ENCODE peak calls at places on chromosomes 12 and 14, in four cellular contexts. One of them, this sample, is unnamed. For H3K27me3, the result is how much of the 10 kb centered on the place peaks cover.

GRCh38 chr14:71659165-71659564 is 273.1 kb upstream of the RGS6 start:
- DNase-seq in PC-3: peak
- DNase-seq in tibial artery: no peak
- DNase-seq in left ventricle myocardium inferior: no peak
- DNase-seq in this sample: no peak

GRCh38 chr14:33280646-33281045 is 342.0 kb downstream of the NPAS3 start:
- DNase-seq in PC-3: peak
- DNase-seq in tibial artery: no peak
- DNase-seq in left ventricle myocardium inferior: no peak
- DNase-seq in this sample: no peak

GRCh38 chr12:55728185-55728931 is 451 bp downstream of the CD63 start:
- DNase-seq in PC-3: peak
- DNase-seq in tibial artery: peak
- DNase-seq in left ventricle myocardium inferior: peak
- DNase-seq in this sample: peak

GRCh38 chr12:2429032-2429431 is 365.7 kb upstream of the FKBP4 start:
- DNase-seq in PC-3: no peak
- DNase-seq in tibial artery: no peak
- DNase-seq in left ventricle myocardium inferior: no peak
- DNase-seq in this sample: no peak

GRCh38 chr14:23621204-23621931 is 14.8 kb upstream of the DHRS2 start:
- DNase-seq in PC-3: no peak
- DNase-seq in tibial artery: no peak
- DNase-seq in left ventricle myocardium inferior: no peak
- DNase-seq in this sample: no peak

GRCh38 chr14:23361320-23361719 is 3.7 kb downstream of the EFS start:
- DNase-seq in PC-3: no peak
- DNase-seq in tibial artery: peak
- DNase-seq in left ventricle myocardium inferior: no peak
- DNase-seq in this sample: no peak

GRCh38 chr12:76883826-76884225 is 5.0 kb upstream of the CSRP2 start:
- DNase-seq in PC-3: no peak
- DNase-seq in tibial artery: no peak
- DNase-seq in left ventricle myocardium inferior: peak
- DNase-seq in this sample: no peak

GRCh38 chr14:32495435-32495734 is 166.3 kb downstream of the AKAP6 start:
- DNase-seq in PC-3: no peak
- DNase-seq in tibial artery: no peak
- DNase-seq in left ventricle myocardium inferior: no peak
- DNase-seq in this sample: no peak

GRCh38 chr14:55832122-55832911 is 252.3 kb downstream of the KTN1 start:
- DNase-seq in PC-3: peak
- DNase-seq in tibial artery: no peak
- DNase-seq in left ventricle myocardium inferior: no peak
- DNase-seq in this sample: no peak

GRCh38 chr14:103057028-103057371 is 349 bp downstream of the CDC42BPB start:
- DNase-seq in PC-3: no peak
- DNase-seq in tibial artery: no peak
- DNase-seq in left ventricle myocardium inferior: peak
- DNase-seq in this sample: no peak

GRCh38 chr14:29926228-29926627 is 1.4 kb downstream of the PRKD1 start:
- DNase-seq in PC-3: no peak
- DNase-seq in tibial artery: no peak
- DNase-seq in left ventricle myocardium inferior: no peak
- DNase-seq in this sample: peak

GRCh38 chr14:29927596-29928341 is at the start of gene PRKD1:
- DNase-seq in PC-3: peak
- DNase-seq in tibial artery: peak
- DNase-seq in left ventricle myocardium inferior: peak
- DNase-seq in this sample: peak

GRCh38 chr14:29928342-29928640 is 644 bp upstream of the PRKD1 start:
- DNase-seq in PC-3: no peak
- DNase-seq in tibial artery: no peak
- DNase-seq in left ventricle myocardium inferior: no peak
- DNase-seq in this sample: no peak

GRCh38 chr14:29925736-29926135 is 1.9 kb downstream of the PRKD1 start:
- DNase-seq in PC-3: no peak
- DNase-seq in tibial artery: no peak
- DNase-seq in left ventricle myocardium inferior: no peak
- DNase-seq in this sample: peak

DNA sequence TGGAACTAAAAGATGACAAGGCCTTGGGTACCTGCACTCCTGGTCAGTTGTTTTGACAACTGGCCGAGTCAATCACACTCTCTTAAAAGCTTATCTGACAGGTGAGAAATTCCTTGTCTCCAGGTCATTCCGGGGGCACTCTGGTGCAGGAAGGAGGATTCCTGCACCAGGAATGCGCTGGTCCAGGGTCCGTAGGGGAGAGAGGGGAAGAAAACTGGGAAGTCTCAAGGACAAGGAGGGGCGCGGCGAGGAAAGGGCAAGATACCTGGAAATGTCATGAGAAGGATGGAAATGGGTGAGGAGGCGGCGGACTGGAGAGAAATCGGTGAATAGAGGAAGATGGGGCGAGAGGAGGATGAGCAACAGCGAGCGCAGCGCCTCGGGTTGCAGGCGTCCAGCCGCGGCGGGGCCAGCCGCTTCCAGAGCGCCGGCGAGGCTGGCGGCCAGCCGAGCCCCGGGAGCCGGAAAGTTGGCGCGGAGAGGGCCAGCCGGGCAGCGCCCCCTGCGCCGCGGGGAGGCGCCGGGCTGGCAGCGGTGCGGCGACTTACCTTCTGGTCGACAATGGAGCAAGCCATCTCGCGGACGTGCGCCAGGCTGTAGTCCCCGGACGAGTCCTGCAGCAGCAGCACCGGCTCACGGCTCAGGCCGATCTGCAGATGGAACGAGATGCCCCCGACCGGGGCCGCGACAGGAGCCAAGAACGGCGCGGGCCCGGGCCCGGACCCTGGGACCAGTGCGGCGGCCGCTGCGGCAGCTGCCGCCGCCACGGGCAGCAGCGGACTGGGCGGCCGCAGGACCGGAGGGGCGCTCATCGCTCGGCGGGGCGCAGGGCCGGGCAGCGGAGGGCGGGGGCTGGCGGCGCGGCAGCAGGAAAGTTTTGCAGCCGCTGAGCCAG is 699 bp downstream of the PRKD1 start:
- DNase-seq in PC-3: peak
- DNase-seq in tibial artery: peak
- DNase-seq in left ventricle myocardium inferior: peak
- DNase-seq in this sample: peak
- TF ChIP-seq CTCF in PC-3: no peak
- TF ChIP-seq CTCF in tibial artery: no peak
- TF ChIP-seq CTCF in left ventricle myocardium inferior: peak
- TF ChIP-seq CTCF in this sample: peak

DNA sequence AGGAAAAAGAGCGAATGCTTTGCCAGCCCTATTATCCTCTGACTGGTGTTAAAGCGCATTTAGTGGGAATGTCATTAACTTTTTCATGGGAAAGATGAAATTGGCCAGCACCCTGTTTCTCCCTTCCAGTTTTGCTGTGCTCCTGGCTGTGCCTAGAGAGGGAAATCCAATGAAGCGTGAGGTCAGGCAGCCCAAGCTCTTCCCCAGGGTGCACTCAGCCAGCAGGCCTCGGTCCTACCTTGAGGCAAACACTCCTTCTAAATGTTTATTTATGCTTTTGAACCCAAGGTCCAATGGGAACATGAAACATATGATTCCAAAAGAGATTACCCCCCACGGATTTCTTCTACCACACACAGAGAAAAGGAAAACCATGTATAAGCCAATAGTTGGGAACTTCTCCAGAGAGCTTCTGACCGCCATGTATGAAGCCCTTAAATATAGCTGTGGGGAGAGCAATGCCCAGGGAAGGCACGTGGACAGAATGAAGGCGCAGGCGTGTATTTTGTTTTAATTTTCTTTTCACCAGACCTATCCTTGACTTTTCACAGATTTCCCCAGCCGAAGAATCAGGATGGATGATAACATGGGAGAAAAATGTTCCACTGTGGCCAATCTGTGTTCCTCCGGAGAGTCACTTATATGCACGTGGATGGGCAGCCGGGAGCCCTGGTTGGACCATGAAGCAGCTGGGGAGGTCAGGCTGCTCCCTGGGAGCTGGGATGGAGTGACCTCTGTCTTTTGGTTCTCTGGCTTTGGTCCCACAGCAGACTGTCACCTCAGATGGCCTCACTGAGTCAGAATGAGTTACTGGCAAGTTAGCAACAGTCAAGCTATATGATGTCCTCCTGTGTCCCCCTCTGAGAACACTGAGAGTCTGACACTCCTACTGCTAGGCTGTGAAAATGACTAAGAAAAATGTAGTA is 37.3 kb downstream of the GPR135 start:
- DNase-seq in PC-3: no peak
- DNase-seq in tibial artery: peak
- DNase-seq in left ventricle myocardium inferior: peak
- DNase-seq in this sample: no peak
- H3K27me3 ChIP-seq in PC-3: under half
- H3K27me3 ChIP-seq in tibial artery: under half
- H3K27me3 ChIP-seq in left ventricle myocardium inferior: under half
- H3K27me3 ChIP-seq in this sample: under half

DNA sequence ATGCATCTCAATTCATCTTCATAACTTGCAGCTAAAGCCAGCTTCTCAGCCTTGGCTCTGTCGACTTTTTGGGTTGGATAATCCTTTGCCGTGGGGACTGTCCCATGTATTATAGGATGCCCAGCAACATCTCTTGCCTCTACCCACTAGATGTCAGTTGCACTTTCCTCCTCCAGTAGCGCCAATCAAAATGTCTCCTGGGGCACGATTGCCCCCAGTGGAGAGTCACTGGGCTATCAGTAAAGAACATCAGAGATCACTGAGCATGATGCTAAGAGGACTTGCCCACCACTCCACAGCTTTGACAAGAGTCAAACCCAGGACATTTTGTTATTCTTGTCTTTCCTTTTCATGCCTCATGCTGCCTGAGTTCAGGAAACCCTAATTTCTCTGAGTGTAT is 980.4 kb downstream of the VRK1 start:
- DNase-seq in PC-3: no peak
- DNase-seq in tibial artery: no peak
- DNase-seq in left ventricle myocardium inferior: no peak
- DNase-seq in this sample: no peak
- TF ChIP-seq CTCF in PC-3: peak
- TF ChIP-seq CTCF in tibial artery: no peak
- TF ChIP-seq CTCF in left ventricle myocardium inferior: no peak
- TF ChIP-seq CTCF in this sample: no peak

GRCh38 chr12:114669501-114670256 is 14.3 kb downstream of the TBX3 start:
- DNase-seq in PC-3: peak
- DNase-seq in tibial artery: no peak
- DNase-seq in left ventricle myocardium inferior: no peak
- DNase-seq in this sample: peak

GRCh38 chr12:114668151-114668891 is 15.7 kb downstream of the TBX3 start:
- DNase-seq in PC-3: peak
- DNase-seq in tibial artery: peak
- DNase-seq in left ventricle myocardium inferior: peak
- DNase-seq in this sample: peak

GRCh38 chr12:114668905-114669304 is 15.1 kb downstream of the TBX3 start:
- DNase-seq in PC-3: peak
- DNase-seq in tibial artery: no peak
- DNase-seq in left ventricle myocardium inferior: no peak
- DNase-seq in this sample: no peak

GRCh38 chr12:114666746-114667668 is 17.0 kb downstream of the TBX3 start:
- DNase-seq in PC-3: peak
- DNase-seq in tibial artery: no peak
- DNase-seq in left ventricle myocardium inferior: no peak
- DNase-seq in this sample: peak

GRCh38 chr12:114667669-114668150 is 16.3 kb downstream of the TBX3 start:
- DNase-seq in PC-3: no peak
- DNase-seq in tibial artery: no peak
- DNase-seq in left ventricle myocardium inferior: no peak
- DNase-seq in this sample: no peak
- H3K27me3 ChIP-seq in PC-3: under half
- H3K27me3 ChIP-seq in tibial artery: half or more
- H3K27me3 ChIP-seq in left ventricle myocardium inferior: half or more
- H3K27me3 ChIP-seq in this sample: half or more

DNA sequence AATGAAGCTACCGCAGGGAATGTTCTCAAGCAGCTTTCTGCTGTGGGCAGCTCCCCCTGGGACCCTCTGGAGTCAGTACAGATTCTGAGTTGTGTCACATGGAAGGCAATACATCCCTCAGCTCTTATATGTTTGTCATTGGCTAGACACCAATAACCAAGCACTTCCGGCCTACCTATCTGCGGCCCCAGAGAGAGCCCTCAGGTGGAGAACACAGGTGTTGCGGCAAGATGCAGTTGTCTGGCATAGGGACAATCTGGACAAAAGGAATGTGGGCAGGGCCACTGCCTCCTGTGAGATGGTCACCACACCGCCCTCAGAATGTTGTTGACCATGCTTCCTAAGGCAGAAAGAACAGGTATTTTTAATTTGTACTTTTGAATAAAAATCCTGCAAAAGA is 118.7 kb downstream of the BRMS1L start:
- DNase-seq in PC-3: peak
- DNase-seq in tibial artery: no peak
- DNase-seq in left ventricle myocardium inferior: no peak
- DNase-seq in this sample: peak
- TF ChIP-seq CTCF in PC-3: peak
- TF ChIP-seq CTCF in tibial artery: no peak
- TF ChIP-seq CTCF in left ventricle myocardium inferior: no peak
- TF ChIP-seq CTCF in this sample: peak

GRCh38 chr12:130162267-130162666 is at the start of gene FZD10:
- DNase-seq in PC-3: no peak
- DNase-seq in tibial artery: peak
- DNase-seq in left ventricle myocardium inferior: peak
- DNase-seq in this sample: peak

GRCh38 chr12:130160711-130161231 is 1.5 kb upstream of the FZD10 start:
- DNase-seq in PC-3: no peak
- DNase-seq in tibial artery: no peak
- DNase-seq in left ventricle myocardium inferior: no peak
- DNase-seq in this sample: peak

GRCh38 chr12:130160306-130160705 is 2.0 kb upstream of the FZD10 start:
- DNase-seq in PC-3: no peak
- DNase-seq in tibial artery: no peak
- DNase-seq in left ventricle myocardium inferior: no peak
- DNase-seq in this sample: no peak

GRCh38 chr12:130162771-130163460 is 652 bp downstream of the FZD10 start:
- DNase-seq in PC-3: no peak
- DNase-seq in tibial artery: no peak
- DNase-seq in left ventricle myocardium inferior: no peak
- DNase-seq in this sample: no peak

GRCh38 chr12:130161261-130162231 is 718 bp upstream of the FZD10 start:
- DNase-seq in PC-3: no peak
- DNase-seq in tibial artery: peak
- DNase-seq in left ventricle myocardium inferior: peak
- DNase-seq in this sample: peak
- H3K27me3 ChIP-seq in PC-3: under half
- H3K27me3 ChIP-seq in tibial artery: half or more
- H3K27me3 ChIP-seq in left ventricle myocardium inferior: half or more
- H3K27me3 ChIP-seq in this sample: half or more